ENCODE peak calls at places on chromosomes 7 and 10, in eight cellular contexts. E, I, Z, X, J, U, N and A are unnamed samples.

GRCh38 chr10:114337510-114338462 is 66.5 kb downstream of the AFAP1L2 start:
- DNase-seq in U (peak), E (no peak), X (no peak), Z (no peak), J (no peak), I (no peak), N (no peak), A (no peak)

GRCh38 chr10:57846307-57847065 is 421.2 kb downstream of the IPMK start:
- DNase-seq in N (no peak), E (no peak), I (no peak), U (no peak), Z (no peak), X (no peak), J (no peak), A (no peak)

GRCh38 chr7:47497367-47498096 is 84.4 kb downstream of the TNS3 start:
- DNase-seq in U (no peak), N (no peak), J (no peak), X (no peak), I (no peak), E (no peak), Z (no peak), A (no peak)

GRCh38 chr7:130960208-130960988 is 226.4 kb upstream of the KLF14 start:
- DNase-seq in N (no peak), U (no peak), I (peak), J (no peak), X (no peak), E (peak), Z (peak), A (no peak)

GRCh38 chr7:17902599-17902998 is 37.7 kb downstream of the SNX13 start:
- DNase-seq in J (no peak), E (no peak), X (no peak), U (peak), N (no peak), I (no peak), Z (no peak), A (no peak)

GRCh38 chr10:61837748-61838055 is 63.8 kb upstream of the ARID5B start:
- DNase-seq in J (no peak), I (no peak), U (no peak), N (no peak), E (no peak), Z (peak), X (no peak), A (no peak)

GRCh38 chr10:59905066-59905734 is 1.2 kb downstream of the CCDC6 start:
- DNase-seq in E (no peak), U (peak), X (no peak), Z (no peak), I (no peak), N (no peak), J (peak), A (peak)

GRCh38 chr10:80464557-80465466 is 10.7 kb downstream of the TSPAN14 start:
- DNase-seq in N (no peak), J (no peak), E (no peak), I (no peak), U (no peak), X (no peak), Z (no peak), A (peak)

GRCh38 chr7:30900803-30901362 is 10.8 kb upstream of the AQP1 start:
- DNase-seq in J (no peak), U (no peak), Z (no peak), E (no peak), N (no peak), I (no peak), X (no peak), A (no peak)

GRCh38 chr7:67738958-67739357 is 742.3 kb downstream of the TYW1 start:
- DNase-seq in U (no peak), I (no peak), J (peak), N (no peak), Z (no peak), X (no peak), E (no peak), A (no peak)

GRCh38 chr10:9605231-9605630 is 1412.4 kb upstream of the CELF2 start:
- DNase-seq in J (no peak), X (no peak), E (no peak), I (no peak), U (no peak), Z (no peak), N (no peak), A (no peak)

GRCh38 chr10:63887026-63887589 is 365.9 kb downstream of the REEP3 start:
- DNase-seq in I (no peak), Z (no peak), N (no peak), X (no peak), U (peak), J (no peak), E (no peak), A (peak)

GRCh38 chr7:3879337-3880054 is 578.4 kb downstream of the SDK1 start:
- DNase-seq in X (no peak), E (no peak), I (no peak), N (no peak), Z (no peak), U (no peak), J (no peak), A (no peak)

DNA sequence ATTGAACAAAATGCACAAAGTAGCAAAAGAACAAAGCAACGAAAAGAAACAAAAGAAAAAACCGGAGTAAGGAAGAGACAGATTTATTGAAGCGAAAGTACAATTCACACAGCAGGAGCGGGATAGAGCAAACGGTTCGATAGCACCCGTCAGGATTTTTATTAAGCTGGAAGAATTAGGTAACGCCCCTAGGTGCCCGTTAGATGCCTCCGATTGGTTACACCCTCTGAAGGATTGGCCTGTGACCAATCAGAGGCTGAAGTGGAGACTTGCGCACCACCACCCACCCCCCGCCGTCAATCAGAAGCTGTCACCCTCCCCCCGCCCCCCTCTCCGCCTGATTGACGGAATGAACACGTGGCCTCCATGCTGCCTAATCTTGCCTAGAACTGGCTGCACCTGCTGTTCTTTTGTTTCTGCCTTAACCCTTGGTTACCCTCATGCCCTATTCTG is 16.8 kb downstream of the OCM2 start:
- DNase-seq in I (no peak), E (no peak), J (no peak), U (no peak), X (no peak), N (no peak), Z (peak), A (peak)
- TF ChIP-seq CTCF in I (no peak), E (no peak), J (no peak), U (no peak), X (no peak), N (no peak), Z (no peak), A (no peak)

GRCh38 chr10:93861825-93862224 is 32.0 kb upstream of the SLC35G1 start:
- DNase-seq in I (no peak), E (no peak), U (no peak), N (no peak), J (no peak), X (no peak), Z (no peak), A (no peak)

GRCh38 chr10:93854985-93855384 is 38.8 kb upstream of the SLC35G1 start:
- DNase-seq in N (no peak), J (no peak), X (no peak), Z (no peak), I (no peak), E (no peak), U (no peak), A (no peak)

GRCh38 chr10:93856349-93857140 is 37.2 kb upstream of the SLC35G1 start:
- DNase-seq in N (no peak), E (no peak), J (no peak), Z (no peak), X (no peak), I (no peak), U (no peak), A (no peak)

DNA sequence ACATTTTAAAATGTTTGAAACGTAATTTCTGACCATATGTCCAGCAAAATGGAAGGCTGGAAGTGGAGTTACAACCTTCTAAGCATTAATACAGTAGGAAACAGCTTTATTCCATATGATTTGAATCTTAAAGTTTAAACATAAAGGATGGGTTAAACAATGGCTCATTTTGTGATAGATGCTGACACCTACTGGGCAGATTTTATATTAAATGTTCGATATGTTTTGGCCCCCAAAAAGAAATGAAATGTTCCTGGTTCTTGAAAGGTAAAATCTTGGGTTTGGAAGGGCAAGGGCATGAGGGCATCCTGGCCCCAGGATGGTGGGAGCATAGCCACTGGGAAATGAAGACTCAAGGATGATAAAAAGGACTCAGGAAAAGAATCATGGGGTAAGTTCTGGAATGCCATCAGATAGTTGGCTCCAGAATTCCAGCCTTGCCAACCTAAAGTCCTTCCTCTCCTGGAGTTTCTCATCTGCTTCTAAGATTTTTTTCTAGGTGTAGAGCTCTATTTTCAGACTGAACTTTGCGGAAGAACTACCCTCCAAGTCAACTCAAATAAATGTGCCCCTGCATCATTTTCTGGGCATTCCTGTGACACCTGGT is 34.6 kb upstream of the SLC35G1 start:
- DNase-seq in X (no peak), Z (peak), U (no peak), I (no peak), E (no peak), J (no peak), N (no peak), A (no peak)
- TF ChIP-seq CTCF in X (peak), Z (peak), U (peak), I (no peak), E (peak), J (no peak), N (no peak), A (peak)

GRCh38 chr7:141442781-141443180 is 108.4 kb upstream of the AGK start:
- DNase-seq in X (no peak), E (no peak), Z (no peak), I (no peak), U (no peak), N (no peak), J (no peak), A (no peak)
- TF ChIP-seq CTCF in X (no peak), E (no peak), Z (no peak), I (no peak), U (no peak), N (no peak), J (no peak), A (no peak)

GRCh38 chr7:8443871-8444756 is 10.7 kb downstream of the NXPH1 start:
- DNase-seq in J (no peak), I (no peak), E (no peak), N (no peak), X (peak), U (no peak), Z (no peak), A (peak)
- TF ChIP-seq CTCF in J (no peak), I (peak), E (no peak), N (no peak), X (peak), U (no peak), Z (no peak), A (peak)

DNA sequence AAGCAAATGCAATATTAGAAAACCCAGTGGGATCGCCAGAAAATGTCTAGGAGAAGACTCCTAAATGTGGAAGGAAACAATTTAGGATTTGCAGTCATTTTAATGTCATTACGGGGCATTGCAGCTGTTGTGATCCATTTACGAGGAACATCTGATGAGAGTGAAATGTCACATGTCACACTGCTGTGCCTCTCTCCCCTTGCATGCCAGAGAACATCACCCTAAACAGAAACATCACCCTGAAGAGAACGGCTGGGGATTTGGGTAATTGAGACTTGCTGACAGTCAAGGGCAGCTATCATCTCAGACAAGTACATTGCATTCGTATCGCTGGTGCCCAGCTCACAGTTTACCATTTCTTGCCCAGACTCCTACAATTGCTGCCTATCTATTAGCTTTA is 785.7 kb upstream of the POM121L12 start:
- DNase-seq in N (no peak), E (no peak), U (no peak), Z (no peak), X (no peak), I (no peak), J (no peak), A (no peak)
- TF ChIP-seq CTCF in N (no peak), E (no peak), U (no peak), Z (no peak), X (no peak), I (no peak), J (no peak), A (no peak)

GRCh38 chr7:55255501-55256445 is 109.4 kb upstream of the LANCL2 start:
- DNase-seq in X (no peak), N (peak), E (peak), J (peak), U (peak), I (no peak), Z (peak), A (peak)

GRCh38 chr7:55253188-55253587 is 111.9 kb upstream of the LANCL2 start:
- DNase-seq in X (no peak), N (no peak), Z (no peak), E (no peak), I (no peak), J (no peak), U (no peak), A (no peak)

GRCh38 chr7:55254242-55254595 is 110.9 kb upstream of the LANCL2 start:
- DNase-seq in Z (no peak), E (no peak), I (no peak), J (no peak), X (no peak), U (no peak), N (no peak), A (no peak)

GRCh38 chr7:55252386-55252785 is 112.8 kb upstream of the LANCL2 start:
- DNase-seq in U (no peak), Z (no peak), J (no peak), E (no peak), X (no peak), I (no peak), N (no peak), A (no peak)

DNA sequence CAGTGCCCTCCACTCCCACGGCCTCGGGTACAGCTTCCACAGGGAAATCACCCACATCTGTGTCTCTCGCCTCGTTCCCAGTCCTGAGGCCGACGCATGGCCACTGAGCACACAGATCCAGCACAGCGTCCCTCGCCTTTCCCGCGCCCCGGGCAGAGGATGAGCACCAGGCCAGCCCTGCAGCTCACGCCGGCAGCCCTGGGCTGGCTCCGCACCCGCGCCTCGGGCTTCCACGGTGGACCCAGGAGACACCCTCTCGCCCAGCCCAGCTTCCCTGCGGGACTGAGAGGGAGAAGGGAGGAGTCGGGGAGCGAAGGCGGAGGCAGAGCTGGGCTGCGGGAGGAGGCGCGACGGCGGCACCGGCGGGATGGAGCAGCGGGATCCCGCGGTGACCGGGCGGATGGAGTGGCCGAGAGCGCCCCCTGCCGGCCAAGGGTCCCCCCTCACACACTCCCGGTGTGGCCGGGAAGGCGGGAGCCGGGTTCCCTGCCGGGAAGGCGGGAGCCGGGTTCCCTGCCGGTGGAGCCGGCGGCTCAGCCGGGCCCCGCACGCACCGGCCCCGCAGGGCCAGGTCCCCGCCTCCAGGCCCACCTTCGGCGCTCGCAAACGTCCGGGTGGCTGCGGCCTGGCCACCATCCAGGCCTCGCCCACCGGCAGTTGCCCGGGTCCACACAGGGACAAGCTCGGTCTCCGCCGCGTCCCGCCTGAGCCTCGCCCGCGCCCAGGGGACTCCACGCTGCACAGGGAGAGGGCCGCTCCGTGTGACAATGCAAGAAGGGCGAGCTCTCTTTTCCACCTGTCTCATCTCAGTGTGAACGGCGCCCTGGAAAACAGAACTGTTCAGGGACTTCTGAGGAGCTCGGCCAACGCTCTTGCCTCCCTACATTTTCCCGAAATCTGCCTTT is 110.3 kb upstream of the LANCL2 start:
- DNase-seq in Z (peak), X (no peak), N (peak), J (peak), U (peak), I (no peak), E (peak), A (peak)
- TF ChIP-seq CTCF in Z (peak), X (peak), N (peak), J (peak), U (peak), I (peak), E (peak), A (peak)

DNA sequence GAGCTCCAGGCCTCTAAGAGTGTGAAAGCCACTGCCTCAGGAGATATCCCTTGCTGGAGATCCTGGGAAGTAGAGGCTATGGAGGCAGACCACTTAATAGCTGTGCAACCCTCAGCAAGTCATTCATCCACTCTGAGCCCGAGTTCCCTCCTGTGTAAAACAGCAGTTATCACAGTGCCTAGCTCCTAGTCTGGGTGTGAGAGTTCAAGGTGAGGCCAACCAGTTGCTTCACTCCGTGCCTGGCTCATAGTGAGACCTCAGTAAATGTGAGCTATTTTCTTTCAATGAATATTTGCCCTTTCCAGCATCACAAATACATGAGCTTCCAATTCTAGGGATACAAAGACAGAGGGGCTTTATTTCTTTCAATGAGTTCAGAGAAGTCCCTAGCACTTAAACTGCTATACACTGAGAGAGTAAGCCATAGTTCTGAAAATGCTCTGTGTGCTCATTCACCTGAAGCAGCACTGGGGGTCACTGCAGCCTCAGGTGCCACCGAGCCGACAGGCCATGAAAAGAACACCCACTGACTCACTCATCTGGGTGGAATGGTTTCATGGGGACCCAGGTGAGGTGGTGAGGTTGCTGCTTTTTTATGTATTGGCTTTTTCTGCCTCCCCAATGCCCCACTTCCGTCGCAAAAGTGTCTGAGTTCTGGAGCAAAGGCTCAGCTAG is 259.8 kb downstream of the KCNMA1 start:
- DNase-seq in N (no peak), E (no peak), U (no peak), X (no peak), J (no peak), Z (no peak), I (no peak), A (no peak)
- TF ChIP-seq CTCF in N (no peak), E (no peak), U (no peak), X (peak), J (no peak), Z (no peak), I (peak), A (no peak)

GRCh38 chr7:35588647-35589046 is 106.3 kb downstream of the HERPUD2 start:
- DNase-seq in E (no peak), I (no peak), U (no peak), Z (no peak), N (no peak), J (no peak), X (no peak), A (no peak)

GRCh38 chr7:35599061-35599460 is 95.9 kb downstream of the HERPUD2 start:
- DNase-seq in I (no peak), X (no peak), N (no peak), U (no peak), J (no peak), E (no peak), Z (no peak), A (no peak)

GRCh38 chr7:35599642-35600041 is 95.3 kb downstream of the HERPUD2 start:
- DNase-seq in X (no peak), Z (no peak), N (no peak), J (no peak), U (no peak), E (no peak), I (no peak), A (no peak)

GRCh38 chr7:35596061-35596460 is 98.9 kb downstream of the HERPUD2 start:
- DNase-seq in U (no peak), I (no peak), E (no peak), J (no peak), X (no peak), Z (no peak), N (no peak), A (no peak)

DNA sequence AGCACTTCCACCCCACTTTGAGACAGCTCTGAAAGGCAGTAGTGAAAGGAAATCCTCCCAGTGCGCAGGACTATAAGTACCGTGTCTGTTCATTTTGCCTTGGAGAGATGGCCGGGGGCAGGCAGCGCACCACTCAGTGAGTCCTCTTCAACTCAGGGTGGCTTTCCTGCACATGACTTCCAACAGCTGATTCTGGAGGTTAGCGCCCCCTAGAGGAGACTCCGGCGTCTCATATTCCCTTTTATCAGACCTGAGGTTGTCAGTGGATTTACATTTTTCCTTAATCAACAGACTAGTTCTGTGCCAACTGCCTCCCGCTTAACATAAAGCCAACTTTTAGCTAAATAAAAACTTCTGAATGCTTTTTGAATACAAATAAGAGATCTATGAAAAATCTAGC is 101.0 kb downstream of the HERPUD2 start:
- DNase-seq in N (no peak), E (no peak), U (no peak), J (no peak), I (no peak), Z (no peak), X (no peak), A (peak)
- TF ChIP-seq CTCF in N (no peak), E (peak), U (no peak), J (no peak), I (peak), Z (peak), X (peak), A (peak)

GRCh38 chr10:91298224-91298862 is 77.9 kb downstream of the PCGF5 start:
- DNase-seq in N (peak), X (peak), E (no peak), Z (peak), I (peak), J (peak), U (peak), A (peak)
- TF ChIP-seq CTCF in N (peak), X (peak), E (peak), Z (peak), I (peak), J (peak), U (peak), A (peak)